ENCODE peak calls at places on chromosome 20, in four cellular contexts. U is GM12865, S is uterus, N is left ventricle myocardium inferior. A is an unnamed sample.

GRCh38 chr20:61842011-61842410 is 223.7 kb downstream of the TAF4 start:
- DNase-seq in U (no peak), S (no peak), N (no peak), A (no peak)

GRCh38 chr20:17598013-17598550 is 28.2 kb downstream of the DSTN start:
- DNase-seq in U (no peak), S (no peak), N (no peak), A (no peak)

GRCh38 chr20:35013421-35014411 is 58.0 kb downstream of the MYH7B start:
- DNase-seq in U (no peak), S (no peak), N (no peak), A (no peak)

GRCh38 chr20:3238616-3239025 is 369 bp downstream of the SLC4A11 start:
- DNase-seq in U (peak), S (no peak), N (no peak), A (peak)

GRCh38 chr20:16714765-16715164 is 15.1 kb upstream of the SNRPB2 start:
- DNase-seq in U (no peak), S (no peak), N (no peak), A (no peak)

GRCh38 chr20:46051556-46052323 is 22.7 kb downstream of the SLC12A5 start:
- DNase-seq in U (no peak), S (no peak), N (no peak), A (no peak)

GRCh38 chr20:11958852-11959251 is 41.2 kb downstream of the BTBD3 start:
- DNase-seq in U (no peak), S (no peak), N (no peak), A (peak)

GRCh38 chr20:4161447-4162251 is 146.3 kb upstream of the RNF24 start:
- DNase-seq in U (no peak), S (no peak), N (no peak), A (no peak)

GRCh38 chr20:20452254-20452676 is 84.4 kb downstream of the INSM1 start:
- DNase-seq in U (peak), S (no peak), N (peak), A (peak)

GRCh38 chr20:25508083-25508770 is 77.1 kb downstream of the NINL start:
- DNase-seq in U (no peak), S (no peak), N (no peak), A (peak)

GRCh38 chr20:47276856-47277541 is 79.5 kb downstream of the ZMYND8 start:
- DNase-seq in U (no peak), S (peak), N (peak), A (peak)

GRCh38 chr20:35306931-35307517 is 14.8 kb upstream of the FAM83C start:
- DNase-seq in U (peak), S (no peak), N (peak), A (peak)

GRCh38 chr20:23684261-23684660 is 4.6 kb downstream of the CST4 start:
- DNase-seq in U (no peak), S (no peak), N (no peak), A (no peak)

GRCh38 chr20:17896247-17896723 is 72.3 kb downstream of the SNX5 start:
- DNase-seq in U (no peak), S (peak), N (no peak), A (no peak)

GRCh38 chr20:57698191-57698866 is 11.5 kb downstream of the PMEPA1 start:
- DNase-seq in U (no peak), S (peak), N (no peak), A (peak)

GRCh38 chr20:63688234-63689045 is 8.0 kb upstream of the TNFRSF6B start:
- DNase-seq in U (no peak), S (no peak), N (no peak), A (no peak)

GRCh38 chr20:24149175-24149574 is 160.6 kb upstream of the GGTLC1 start:
- DNase-seq in U (no peak), S (no peak), N (no peak), A (no peak)

GRCh38 chr20:1486566-1486965 is 4.7 kb downstream of the SIRPB2 start:
- DNase-seq in U (no peak), S (no peak), N (no peak), A (no peak)

GRCh38 chr20:64077876-64078551 is 1.3 kb downstream of the RGS19 start:
- DNase-seq in U (peak), S (no peak), N (no peak), A (no peak)

GRCh38 chr20:4569092-4569491 is 152.6 kb upstream of the PRND start:
- DNase-seq in U (no peak), S (no peak), N (no peak), A (no peak)

GRCh38 chr20:14288341-14289330 is 48.8 kb downstream of the FLRT3 start:
- DNase-seq in U (no peak), S (no peak), N (no peak), A (peak)

GRCh38 chr20:1094706-1095220 is 23.6 kb upstream of the PSMF1 start:
- DNase-seq in U (no peak), S (no peak), N (no peak), A (no peak)

GRCh38 chr20:41392871-41393704 is 26.5 kb upstream of the EMILIN3 start:
- DNase-seq in U (no peak), S (peak), N (peak), A (peak)

GRCh38 chr20:24081077-24081476 is 92.5 kb upstream of the GGTLC1 start:
- DNase-seq in U (no peak), S (no peak), N (no peak), A (no peak)

GRCh38 chr20:25223765-25224720 is 23.8 kb upstream of the PYGB start:
- DNase-seq in U (no peak), S (peak), N (no peak), A (no peak)

GRCh38 chr20:23662276-23662870 is 24.6 kb upstream of the CST3 start:
- DNase-seq in U (no peak), S (no peak), N (no peak), A (no peak)

GRCh38 chr20:51747182-51747911 is 20.8 kb downstream of the ATP9A start:
- DNase-seq in U (no peak), S (no peak), N (no peak), A (no peak)

GRCh38 chr20:49310695-49311094 is 32.8 kb upstream of the ZNFX1 start:
- DNase-seq in U (no peak), S (no peak), N (no peak), A (peak)

GRCh38 chr20:62411479-62412193 is 4.6 kb upstream of the CABLES2 start:
- DNase-seq in U (no peak), S (no peak), N (no peak), A (no peak)

GRCh38 chr20:41098703-41099250 is 38.6 kb upstream of the PLCG1 start:
- DNase-seq in U (no peak), S (no peak), N (no peak), A (peak)

GRCh38 chr20:22379472-22379871 is 204.9 kb downstream of the FOXA2 start:
- DNase-seq in U (no peak), S (no peak), N (no peak), A (no peak)

DNA sequence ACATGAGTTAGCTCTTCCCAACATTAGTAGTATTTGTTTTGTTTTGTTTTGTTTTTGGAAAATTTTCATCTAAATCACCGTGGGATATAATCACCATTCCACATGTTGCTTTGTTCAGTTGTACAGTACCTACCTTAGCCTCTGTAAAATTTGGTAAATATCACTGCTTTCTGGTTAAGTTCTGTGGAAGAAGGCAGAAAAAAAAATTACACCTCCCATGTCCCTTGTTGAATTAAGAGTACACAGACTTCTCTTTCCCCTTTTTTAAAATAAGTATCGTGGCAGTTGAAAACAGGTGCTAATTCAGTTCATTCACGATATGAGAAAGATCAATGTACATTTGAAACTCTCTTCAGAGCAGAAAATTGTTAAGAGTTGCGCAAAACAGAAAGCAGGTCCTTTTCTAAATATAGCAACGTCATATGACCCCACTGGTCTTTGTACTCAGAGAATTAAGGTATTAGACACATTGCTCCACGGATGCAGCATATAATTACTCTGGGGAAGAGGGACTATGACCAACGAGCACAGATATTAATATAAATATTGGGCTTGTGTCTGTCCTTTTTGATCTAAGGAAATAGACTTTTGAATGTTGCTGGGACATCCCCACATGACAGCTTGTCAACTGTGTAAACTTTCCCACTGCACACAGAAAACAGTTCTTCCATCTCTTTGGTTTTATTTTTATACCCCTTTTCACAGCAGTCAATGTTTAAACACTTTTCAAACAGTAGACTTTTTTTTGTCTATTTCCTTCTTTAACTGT is 58.6 kb upstream of the ZNF217 start:
- DNase-seq in U (peak), S (no peak), N (no peak), A (peak)
- H3K4me3 ChIP-seq in U (peak), S (no peak), N (peak), A (no peak)

GRCh38 chr20:38127011-38127621 is 38.0 kb downstream of the TGM2 start:
- DNase-seq in U (no peak), S (peak), N (no peak), A (peak)
- H3K4me3 ChIP-seq in U (no peak), S (no peak), N (peak), A (no peak)

GRCh38 chr20:59571591-59572314 is 32.6 kb upstream of the PHACTR3 start:
- DNase-seq in U (peak), S (peak), N (peak), A (peak)
- H3K4me3 ChIP-seq in U (no peak), S (no peak), N (peak), A (peak)

GRCh38 chr20:44886828-44887227 is 1.3 kb downstream of the YWHAB start:
- DNase-seq in U (no peak), S (no peak), N (no peak), A (no peak)
- H3K4me3 ChIP-seq in U (peak), S (peak), N (peak), A (peak)

A was measured in cardiac fibroblast.